ENCODE peak calls at places on chromosomes 2 and 18, in six cellular contexts. W is omental fat pad, E is neural crest cell, I is GM20000, Y is GM12865, V is progenitor cell of endocrine pancreas. M is an unnamed sample.

GRCh38 chr2:70835643-70836042 is at the start of gene CD207:
- DNase-seq in I (no peak), V (no peak), E (no peak), W (no peak), Y (no peak), M (no peak)

GRCh38 chr2:186879312-186879711 is 30.3 kb upstream of the ZSWIM2 start:
- DNase-seq in Y (no peak), I (no peak), W (no peak), V (no peak), E (no peak), M (no peak)

GRCh38 chr2:237298323-237299118 is 115.4 kb downstream of the COL6A3 start:
- DNase-seq in V (no peak), Y (no peak), E (no peak), W (no peak), I (no peak), M (peak)

GRCh38 chr2:2926858-2927175 is 450.8 kb downstream of the EIPR1 start:
- DNase-seq in I (peak), E (no peak), W (no peak), Y (no peak), V (no peak), M (no peak)

GRCh38 chr18:75524181-75524580 is 96.7 kb upstream of the SMIM21 start:
- DNase-seq in E (no peak), I (no peak), Y (no peak), W (no peak), V (no peak), M (no peak)

GRCh38 chr2:231709636-231709980 is 1.3 kb downstream of the PTMA start:
- DNase-seq in I (no peak), Y (peak), W (no peak), V (no peak), E (no peak), M (peak)

GRCh38 chr2:119694470-119694993 is 15.5 kb downstream of the TMEM177 start:
- DNase-seq in I (no peak), Y (no peak), V (no peak), W (no peak), E (no peak), M (no peak)

GRCh38 chr2:241036397-241036963 is 38.1 kb downstream of the SNED1 start:
- DNase-seq in Y (peak), I (peak), E (no peak), V (no peak), W (no peak), M (no peak)

GRCh38 chr2:112183327-112184025 is 45.3 kb downstream of the FBLN7 start:
- DNase-seq in E (no peak), I (no peak), Y (no peak), V (no peak), W (no peak), M (no peak)

GRCh38 chr2:33859791-33860461 is 260.8 kb upstream of the FAM98A start:
- DNase-seq in V (no peak), I (no peak), W (no peak), Y (no peak), E (no peak), M (no peak)

GRCh38 chr2:68086166-68086565 is 23.4 kb upstream of the C1D start:
- DNase-seq in V (no peak), Y (peak), E (no peak), I (no peak), W (no peak), M (no peak)

GRCh38 chr2:39216495-39217191 is 27.1 kb downstream of the CDKL4 start:
- DNase-seq in V (no peak), Y (no peak), E (no peak), I (peak), W (no peak), M (no peak)

GRCh38 chr18:58041633-58042032 is 2.4 kb upstream of the NEDD4L start:
- DNase-seq in E (no peak), V (no peak), I (no peak), Y (no peak), W (no peak), M (no peak)

GRCh38 chr2:235569837-235570236 is 76.0 kb downstream of the AGAP1 start:
- DNase-seq in I (no peak), E (no peak), V (no peak), W (no peak), Y (no peak), M (no peak)
- TF ChIP-seq CTCF in I (no peak), E (no peak), V (no peak), W (no peak), Y (no peak), M (no peak)

GRCh38 chr2:135620223-135620622 is 88.9 kb downstream of the R3HDM1 start:
- DNase-seq in W (no peak), I (no peak), V (no peak), E (no peak), Y (no peak), M (no peak)
- TF ChIP-seq CTCF in W (no peak), I (no peak), V (no peak), E (no peak), Y (no peak), M (no peak)

DNA sequence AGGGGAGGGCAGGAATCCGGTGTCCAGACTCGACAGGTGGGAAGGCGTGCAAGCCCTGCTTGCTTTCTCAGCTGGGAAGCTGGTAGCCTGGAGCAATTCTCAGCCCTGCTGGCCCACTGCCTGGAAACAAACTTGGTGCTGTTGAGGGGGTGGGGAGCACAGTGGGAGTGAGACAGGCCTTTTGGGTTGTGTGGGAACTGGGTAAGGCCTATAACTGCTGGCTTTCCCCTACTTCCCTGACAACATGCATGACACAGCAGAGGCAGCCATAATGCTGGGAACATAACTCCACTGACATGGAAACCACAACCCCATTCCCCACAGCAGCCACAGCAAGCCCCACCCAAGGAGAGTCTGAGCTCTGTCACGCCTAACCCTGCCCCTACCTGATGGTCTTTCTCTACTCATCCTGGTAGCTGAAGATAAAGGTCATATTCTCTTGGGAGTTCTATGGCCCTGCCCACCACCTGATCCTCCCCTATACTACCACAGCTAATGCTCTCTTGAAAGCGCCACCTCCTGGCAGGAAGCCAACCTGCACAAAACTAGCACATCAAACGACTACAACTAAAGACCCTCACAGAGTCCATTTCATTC is 122.9 kb upstream of the ACVR1C start:
- DNase-seq in Y (peak), E (no peak), V (no peak), I (no peak), W (no peak), M (no peak)
- TF ChIP-seq CTCF in Y (peak), E (peak), V (peak), I (peak), W (no peak), M (no peak)

GRCh38 chr2:46615555-46616487 is 136.5 kb downstream of the TMEM247 start:
- DNase-seq in I (peak), W (no peak), E (no peak), V (no peak), Y (peak), M (no peak)
- TF ChIP-seq CTCF in I (no peak), W (no peak), E (no peak), V (peak), Y (peak), M (no peak)

GRCh38 chr2:86675611-86676015 is 44.5 kb upstream of the RMND5A start:
- DNase-seq in I (no peak), E (no peak), W (no peak), V (no peak), Y (peak), M (peak)
- TF ChIP-seq CTCF in I (no peak), E (no peak), W (no peak), V (no peak), Y (peak), M (no peak)

GRCh38 chr2:205906419-205906818 is 179.6 kb downstream of the INO80D start:
- DNase-seq in E (no peak), I (no peak), Y (no peak), V (no peak), W (no peak), M (no peak)

GRCh38 chr2:205904873-205905272 is 181.1 kb downstream of the INO80D start:
- DNase-seq in I (no peak), Y (no peak), W (no peak), V (no peak), E (no peak), M (no peak)

GRCh38 chr2:205902899-205903236 is 183.1 kb downstream of the INO80D start:
- DNase-seq in E (no peak), I (no peak), V (no peak), Y (no peak), W (no peak), M (no peak)

GRCh38 chr2:205902041-205902898 is 183.7 kb downstream of the INO80D start:
- DNase-seq in Y (no peak), W (no peak), I (no peak), V (no peak), E (no peak), M (no peak)

DNA sequence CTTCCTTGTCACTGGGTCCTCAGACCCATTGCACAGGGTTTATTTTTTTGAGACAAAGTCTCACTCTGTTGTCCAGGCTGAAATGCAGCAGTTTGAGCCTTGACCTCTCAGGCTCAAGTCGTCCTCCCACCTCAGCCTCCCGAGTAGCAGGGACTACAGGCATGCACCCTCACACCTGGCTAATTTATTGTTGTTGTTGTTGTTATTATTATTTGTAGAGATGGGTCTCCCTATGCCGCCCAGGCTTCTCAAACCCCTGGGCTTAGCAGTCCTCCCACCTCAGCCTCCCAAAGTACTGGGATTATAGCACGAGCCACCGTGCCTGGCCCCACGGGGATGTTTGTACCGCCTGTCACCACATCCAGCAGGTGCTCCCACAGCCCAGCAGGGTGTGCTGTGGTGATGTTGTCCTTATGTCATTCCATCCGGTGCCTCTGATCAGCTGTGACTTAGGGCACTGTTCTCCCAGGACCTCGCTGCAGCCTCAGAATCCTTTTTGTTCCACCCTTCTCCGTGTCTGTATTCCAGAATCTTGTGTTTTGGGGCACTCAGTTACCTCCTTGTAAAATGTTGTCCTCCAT is 182.3 kb downstream of the INO80D start:
- DNase-seq in V (no peak), Y (peak), I (peak), E (no peak), W (no peak), M (no peak)
- TF ChIP-seq CTCF in V (peak), Y (peak), I (peak), E (peak), W (no peak), M (no peak)